ENCODE peak calls at places on chromosomes 12 and 14, in five cellular contexts. U is Panc1; V is CD8-positive, alpha-beta T cell; A is H1; S is body of pancreas. L is an unnamed sample.

GRCh38 chr14:96940009-96940408 is 142.8 kb downstream of the VRK1 start:
- DNase-seq in U (no peak), V (no peak), A (no peak), S (no peak), L (no peak)

GRCh38 chr14:35687335-35687939 is 121.7 kb downstream of the RALGAPA1 start:
- DNase-seq in U (peak; percentile 17), V (peak; percentile 24), A (no peak), S (peak; percentile 55), L (no peak)

GRCh38 chr14:46054526-46054925 is 597.1 kb downstream of the RPL10L start:
- DNase-seq in U (no peak), V (no peak), A (no peak), S (no peak), L (no peak)

GRCh38 chr12:78392918-78393317 is 471.7 kb upstream of the SYT1 start:
- DNase-seq in U (no peak), V (no peak), A (no peak), S (no peak), L (no peak)

GRCh38 chr12:59736786-59737185 is 141.0 kb downstream of the SLC16A7 start:
- DNase-seq in U (no peak), V (no peak), A (no peak), S (peak; percentile 34), L (no peak)

GRCh38 chr12:124490584-124491305 is 76.7 kb downstream of the NCOR2 start:
- DNase-seq in U (no peak), V (no peak), A (no peak), S (peak; percentile 97), L (no peak)

GRCh38 chr14:103110681-103111296 is 12.5 kb upstream of the TNFAIP2 start:
- DNase-seq in U (no peak), V (no peak), A (no peak), S (peak; percentile 40), L (no peak)

GRCh38 chr12:39675263-39675662 is 55.7 kb upstream of the ABCD2 start:
- DNase-seq in U (no peak), V (no peak), A (no peak), S (no peak), L (no peak)

GRCh38 chr12:89756638-89757321 is 48.1 kb upstream of the ATP2B1 start:
- DNase-seq in U (peak; percentile 43), V (no peak), A (no peak), S (peak; percentile 56), L (no peak)

GRCh38 chr12:124024263-124024678 is 51.3 kb downstream of the ZNF664 start:
- DNase-seq in U (no peak), V (no peak), A (no peak), S (no peak), L (no peak)

GRCh38 chr12:51833446-51834227 is 14.9 kb downstream of the FIGNL2 start:
- DNase-seq in U (no peak), V (no peak), A (no peak), S (no peak), L (no peak)

GRCh38 chr14:79418649-79419415 is 792.5 kb downstream of the DIO2 start:
- DNase-seq in U (no peak), V (no peak), A (no peak), S (no peak), L (no peak)

GRCh38 chr12:111367661-111368221 is 1.2 kb downstream of the PHETA1 start:
- DNase-seq in U (no peak), V (no peak), A (no peak), S (peak; percentile 89), L (no peak)

GRCh38 chr14:74207943-74208342 is 31.3 kb upstream of the VSX2 start:
- DNase-seq in U (no peak), V (no peak), A (no peak), S (no peak), L (no peak)

GRCh38 chr12:65868133-65868705 is 43.9 kb downstream of the HMGA2 start:
- DNase-seq in U (no peak), V (no peak), A (no peak), S (no peak), L (no peak)

GRCh38 chr12:75660107-75660530 is 148.7 kb upstream of the KRR1 start:
- DNase-seq in U (no peak), V (no peak), A (no peak), S (no peak), L (no peak)

GRCh38 chr14:102922490-102923200 is at the start of gene AMN:
- DNase-seq in U (no peak), V (no peak), A (peak; percentile 72), S (no peak), L (peak; percentile 90)

GRCh38 chr12:11863478-11863906 is 207.2 kb upstream of the BCL2L14 start:
- DNase-seq in U (no peak), V (no peak), A (no peak), S (peak; percentile 40), L (no peak)

GRCh38 chr12:130828895-130829294 is 10.2 kb downstream of the STX2 start:
- DNase-seq in U (no peak), V (no peak), A (no peak), S (no peak), L (no peak)

GRCh38 chr14:75044322-75044721 is 6.9 kb downstream of the MLH3 start:
- DNase-seq in U (no peak), V (no peak), A (no peak), S (no peak), L (no peak)

GRCh38 chr12:132747395-132747794 is 14.2 kb downstream of the ANKLE2 start:
- DNase-seq in U (no peak), V (no peak), A (no peak), S (no peak), L (no peak)

DNA sequence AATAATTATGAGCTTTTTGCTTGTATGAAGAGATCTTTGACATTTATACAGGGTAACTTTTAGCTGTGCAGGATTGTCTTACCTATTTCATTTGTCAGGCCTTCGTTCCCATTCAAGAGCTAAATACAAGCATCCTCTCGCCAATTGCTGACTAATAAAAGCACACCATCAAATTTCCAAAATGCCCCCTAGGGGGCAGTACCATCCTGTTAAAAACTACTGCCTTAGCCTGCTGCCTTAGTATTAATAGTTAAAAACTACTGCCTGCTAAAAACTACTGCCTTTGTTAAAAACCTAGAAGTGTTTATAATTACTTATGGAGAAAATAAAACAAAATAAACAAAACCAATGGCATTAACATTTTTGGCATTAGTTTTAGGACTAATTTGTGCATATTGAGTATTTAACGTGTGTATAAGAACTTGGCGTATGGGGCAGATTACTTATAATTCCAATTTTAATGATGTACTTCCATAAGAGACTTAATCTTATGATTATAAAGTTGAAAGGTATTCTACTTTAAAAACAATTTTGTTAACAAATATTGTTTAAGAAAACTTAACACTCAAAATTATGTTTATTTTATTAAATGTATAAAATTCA is 3.0 kb upstream of the IFI27L2 start:
- DNase-seq in U (no peak), V (peak; percentile 62), A (peak; percentile 73), S (peak; percentile 73), L (no peak)
- TF ChIP-seq CTCF in U (peak; percentile 74), V (peak; percentile 82), A (no peak), S (peak; percentile 70), L (peak; percentile 68)

GRCh38 chr12:6226701-6227096 is 26.5 kb downstream of the CD9 start:
- DNase-seq in U (no peak), V (no peak), A (no peak), S (no peak), L (no peak)

GRCh38 chr12:6225630-6226001 is 25.4 kb downstream of the CD9 start:
- DNase-seq in U (no peak), V (no peak), A (no peak), S (no peak), L (no peak)

GRCh38 chr12:6226002-6226700 is 26.0 kb downstream of the CD9 start:
- DNase-seq in U (no peak), V (no peak), A (no peak), S (peak; percentile 22), L (no peak)

GRCh38 chr12:6223545-6223944 is 23.3 kb downstream of the CD9 start:
- DNase-seq in U (no peak), V (no peak), A (no peak), S (no peak), L (no peak)

GRCh38 chr12:6224550-6224949 is 24.4 kb downstream of the CD9 start:
- DNase-seq in U (no peak), V (no peak), A (no peak), S (no peak), L (no peak)
- H3K4me1 ChIP-seq in U (no peaks in the 10 kb centered on the region), V (peaks cover 2% of the 10 kb centered on the region), A (no peaks in the 10 kb centered on the region), S (peaks cover 44% of the 10 kb centered on the region), L (peaks cover 17% of the 10 kb centered on the region)

GRCh38 chr12:2689393-2689792 is 105.4 kb upstream of the FKBP4 start:
- DNase-seq in U (no peak), V (no peak), A (no peak), S (no peak), L (peak; percentile 8)

GRCh38 chr12:2689879-2690278 is 104.9 kb upstream of the FKBP4 start:
- DNase-seq in U (no peak), V (no peak), A (peak; percentile 39), S (no peak), L (peak; percentile 20)

GRCh38 chr12:2691340-2692111 is 103.2 kb upstream of the FKBP4 start:
- DNase-seq in U (no peak), V (peak; percentile 39), A (peak; percentile 81), S (no peak), L (peak; percentile 58)

GRCh38 chr12:2691001-2691339 is 103.8 kb upstream of the FKBP4 start:
- DNase-seq in U (no peak), V (peak; percentile 59), A (no peak), S (peak; percentile 25), L (peak; percentile 56)

DNA sequence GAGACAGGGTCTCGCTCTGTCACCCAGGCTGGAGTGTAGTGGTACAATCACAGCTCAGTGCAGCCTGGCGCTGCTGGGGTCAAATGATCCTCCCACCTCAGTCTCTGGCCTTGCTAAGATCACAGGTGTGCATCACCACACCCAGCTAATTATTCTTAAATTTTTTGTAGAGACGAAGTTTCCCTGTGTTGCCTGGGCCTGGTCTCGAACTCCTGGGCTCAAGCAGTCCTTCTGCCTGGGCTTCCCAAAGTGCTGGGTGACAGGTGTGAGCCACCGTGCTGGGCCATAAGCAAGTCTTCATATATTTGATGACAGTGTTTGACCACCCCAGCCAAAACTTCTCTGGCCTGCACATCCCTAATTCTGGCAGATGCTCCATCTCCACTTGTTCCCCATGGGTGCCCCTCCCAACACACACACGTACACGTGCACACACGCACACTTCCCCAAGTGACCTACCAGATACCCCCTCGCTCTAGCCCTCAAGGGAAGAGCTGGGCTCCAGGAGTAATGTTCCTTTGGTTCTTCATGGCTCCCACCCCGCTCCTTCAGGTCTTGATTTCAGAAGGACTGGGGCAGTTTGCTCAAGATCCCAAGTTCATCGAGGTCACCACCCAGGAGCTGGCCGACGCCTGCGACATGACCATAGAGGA is 104.3 kb upstream of the FKBP4 start:
- DNase-seq in U (no peak), V (no peak), A (no peak), S (no peak), L (no peak)
- H3K27me3 ChIP-seq in U (peaks cover 13% of the 10 kb centered on the region), V (no peaks in the 10 kb centered on the region), A (peaks cover 7% of the 10 kb centered on the region), S (no peaks in the 10 kb centered on the region), L (no peaks in the 10 kb centered on the region)

DNA sequence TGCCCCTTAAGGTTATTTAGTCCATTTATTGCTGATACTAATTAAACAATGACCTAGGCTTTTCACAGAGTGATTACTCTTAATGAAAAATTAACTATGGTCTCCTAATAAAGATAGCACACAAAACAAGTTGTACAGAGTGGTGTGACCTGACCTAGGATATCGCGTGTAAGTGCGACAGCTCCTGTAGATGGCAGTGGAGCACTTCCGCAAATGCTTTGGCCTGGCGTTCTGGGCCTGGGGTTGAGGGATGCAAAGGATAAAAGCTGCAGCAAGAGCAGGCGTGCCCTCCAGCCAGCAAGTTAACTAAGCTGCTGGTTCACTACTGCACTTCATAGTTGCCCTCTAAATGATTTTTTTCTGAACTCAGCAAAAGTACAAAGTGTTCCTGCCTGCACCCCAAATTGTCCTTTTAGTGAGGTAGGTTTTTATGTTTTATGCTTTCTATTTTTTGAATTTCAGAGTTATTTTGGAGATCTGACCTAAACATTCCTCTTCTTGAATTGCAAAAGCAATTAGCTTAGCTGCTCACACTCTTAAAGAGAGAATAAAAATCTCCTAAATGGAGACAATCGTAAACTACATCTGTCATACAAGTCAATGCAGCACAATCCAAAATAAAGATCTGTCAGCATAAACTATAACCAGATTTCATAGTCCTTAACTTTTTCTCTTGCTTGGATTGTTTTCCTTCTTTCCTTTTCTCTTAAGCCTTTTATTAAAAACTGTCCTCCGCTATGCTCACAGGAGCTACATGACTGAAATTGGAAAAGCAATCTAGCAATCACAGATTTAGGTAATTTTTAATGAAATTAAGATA is 379.6 kb downstream of the LRIG3 start:
- DNase-seq in U (peak; percentile 70), V (no peak), A (peak; percentile 78), S (peak; percentile 76), L (peak; percentile 73)
- TF ChIP-seq CTCF in U (peak; percentile 89), V (no peak), A (peak; percentile 81), S (peak; percentile 77), L (peak; percentile 41)